ENCODE peak calls at places on chromosomes 2 and 18, in eight cellular contexts. G, W, B, D, R, O, H and M are unnamed samples.

GRCh38 chr2:37636209-37637077 is 35.0 kb downstream of the CDC42EP3 start:
- DNase-seq in G (no peak), W (no peak), B (no peak), D (no peak), R (no peak), O (no peak), H (no peak), M (no peak)

GRCh38 chr2:134160793-134161504 is 92.9 kb upstream of the MGAT5 start:
- DNase-seq in G (no peak), W (no peak), B (no peak), D (peak; percentile 51), R (no peak), O (peak; percentile 27), H (no peak), M (peak; percentile 62)

GRCh38 chr2:222842517-222843174 is 18.2 kb upstream of the ACSL3 start:
- DNase-seq in G (no peak), W (no peak), B (no peak), D (peak; percentile 67), R (no peak), O (peak; percentile 32), H (no peak), M (no peak)

GRCh38 chr2:178874529-178875240 is 67.5 kb upstream of the TTN start:
- DNase-seq in G (no peak), W (no peak), B (no peak), D (no peak), R (no peak), O (no peak), H (no peak), M (no peak)

GRCh38 chr2:161088658-161089350 is 71.4 kb upstream of the TANK start:
- DNase-seq in G (no peak), W (no peak), B (no peak), D (no peak), R (no peak), O (no peak), H (no peak), M (no peak)

GRCh38 chr2:174121178-174121577 is 127.2 kb downstream of the OLA1 start:
- DNase-seq in G (no peak), W (no peak), B (no peak), D (no peak), R (no peak), O (peak; percentile 70), H (peak; percentile 78), M (no peak)

GRCh38 chr2:176124358-176125214 is 2.1 kb downstream of the HOXD9 start:
- DNase-seq in G (no peak), W (no peak), B (no peak), D (no peak), R (no peak), O (no peak), H (no peak), M (no peak)

GRCh38 chr2:240209493-240209892 is 69.0 kb upstream of the OTOS start:
- DNase-seq in G (no peak), W (no peak), B (no peak), D (no peak), R (no peak), O (no peak), H (no peak), M (no peak)

GRCh38 chr2:73762571-73762970 is 17.3 kb downstream of the DUSP11 start:
- DNase-seq in G (no peak), W (no peak), B (peak; percentile 18), D (no peak), R (no peak), O (peak; percentile 38), H (no peak), M (no peak)

GRCh38 chr2:101818531-101819451 is 121.3 kb downstream of the MAP4K4 start:
- DNase-seq in G (peak; percentile 21), W (no peak), B (no peak), D (peak; percentile 58), R (no peak), O (peak; percentile 87), H (peak; percentile 78), M (no peak)

GRCh38 chr2:8679827-8680731 is 1.8 kb upstream of the ID2 start:
- DNase-seq in G (no peak), W (peak; percentile 80), B (peak; percentile 45), D (no peak), R (peak; percentile 32), O (peak; percentile 80), H (peak; percentile 76), M (peak; percentile 59)

GRCh38 chr2:55010915-55011314 is 39.3 kb downstream of the RTN4 start:
- DNase-seq in G (no peak), W (peak; percentile 29), B (no peak), D (no peak), R (no peak), O (peak; percentile 63), H (no peak), M (no peak)

GRCh38 chr2:64226611-64227010 is 82.4 kb upstream of the PELI1 start:
- DNase-seq in G (no peak), W (no peak), B (no peak), D (no peak), R (no peak), O (no peak), H (no peak), M (no peak)

GRCh38 chr2:190023860-190024259 is 38.7 kb downstream of the MSTN start:
- DNase-seq in G (peak; percentile 23), W (no peak), B (no peak), D (peak; percentile 33), R (peak; percentile 8), O (peak; percentile 55), H (peak; percentile 33), M (no peak)

GRCh38 chr18:3305933-3306332 is 44.0 kb downstream of the MYL12B start:
- DNase-seq in G (no peak), W (no peak), B (peak; percentile 22), D (peak; percentile 60), R (no peak), O (no peak), H (no peak), M (no peak)

GRCh38 chr18:57845468-57846103 is 42.5 kb upstream of the ATP8B1 start:
- DNase-seq in G (no peak), W (no peak), B (no peak), D (no peak), R (no peak), O (no peak), H (no peak), M (no peak)

GRCh38 chr2:241868661-241869081 is 858 bp upstream of the RTP5 start:
- DNase-seq in G (no peak), W (no peak), B (no peak), D (no peak), R (no peak), O (no peak), H (peak; percentile 42), M (no peak)

GRCh38 chr2:48883661-48884060 is 128.1 kb upstream of the LHCGR start:
- DNase-seq in G (no peak), W (no peak), B (no peak), D (no peak), R (no peak), O (no peak), H (no peak), M (no peak)

GRCh38 chr2:147844691-147845607 is at the start of gene ACVR2A:
- DNase-seq in G (no peak), W (peak; percentile 72), B (peak; percentile 23), D (peak; percentile 51), R (peak; percentile 52), O (peak; percentile 48), H (peak; percentile 38), M (peak; percentile 50)